ENCODE peak calls at places on chromosome 4, in six cellular contexts. O, C, U, B, Y and I are unnamed samples.

GRCh38 chr4:142534994-142535393 is 311.1 kb downstream of the INPP4B start:
- DNase-seq in O (no peak), C (peak; percentile 74), U (no peak), B (no peak), Y (no peak), I (no peak)

GRCh38 chr4:71189471-71189870 is 149.3 kb upstream of the SLC4A4 start:
- DNase-seq in O (no peak), C (no peak), U (peak; percentile 53), B (no peak), Y (peak; percentile 12), I (no peak)

GRCh38 chr4:104494822-104495559 is at the start of gene CXXC4:
- DNase-seq in O (peak; percentile 94), C (peak; percentile 43), U (peak; percentile 47), B (no peak), Y (peak; percentile 51), I (peak; percentile 76)

GRCh38 chr4:163343604-163344146 is at the start of gene NPY5R:
- DNase-seq in O (peak; percentile 61), C (no peak), U (no peak), B (no peak), Y (peak; percentile 14), I (peak; percentile 58)

GRCh38 chr4:133802741-133803140 is 398.8 kb downstream of the PABPC4L start:
- DNase-seq in O (no peak), C (peak; percentile 2), U (peak; percentile 40), B (no peak), Y (no peak), I (no peak)

GRCh38 chr4:140095694-140096482 is 58.1 kb downstream of the MAML3 start:
- DNase-seq in O (no peak), C (peak; percentile 92), U (peak; percentile 95), B (peak; percentile 42), Y (no peak), I (no peak)

GRCh38 chr4:154741877-154742851 is 1.6 kb upstream of the LRAT start:
- DNase-seq in O (peak; percentile 89), C (no peak), U (peak; percentile 2), B (no peak), Y (no peak), I (peak; percentile 38)

GRCh38 chr4:168337550-168337940 is 19.0 kb upstream of the DDX60 start:
- DNase-seq in O (no peak), C (peak; percentile 43), U (peak; percentile 35), B (no peak), Y (no peak), I (no peak)

GRCh38 chr4:74161676-74162450 is 3.9 kb downstream of the MTHFD2L start:
- DNase-seq in O (peak; percentile 39), C (no peak), U (peak; percentile 44), B (no peak), Y (no peak), I (no peak)

GRCh38 chr4:2684486-2684885 is 71.7 kb downstream of the TNIP2 start:
- DNase-seq in O (no peak), C (no peak), U (no peak), B (no peak), Y (no peak), I (no peak)

DNA sequence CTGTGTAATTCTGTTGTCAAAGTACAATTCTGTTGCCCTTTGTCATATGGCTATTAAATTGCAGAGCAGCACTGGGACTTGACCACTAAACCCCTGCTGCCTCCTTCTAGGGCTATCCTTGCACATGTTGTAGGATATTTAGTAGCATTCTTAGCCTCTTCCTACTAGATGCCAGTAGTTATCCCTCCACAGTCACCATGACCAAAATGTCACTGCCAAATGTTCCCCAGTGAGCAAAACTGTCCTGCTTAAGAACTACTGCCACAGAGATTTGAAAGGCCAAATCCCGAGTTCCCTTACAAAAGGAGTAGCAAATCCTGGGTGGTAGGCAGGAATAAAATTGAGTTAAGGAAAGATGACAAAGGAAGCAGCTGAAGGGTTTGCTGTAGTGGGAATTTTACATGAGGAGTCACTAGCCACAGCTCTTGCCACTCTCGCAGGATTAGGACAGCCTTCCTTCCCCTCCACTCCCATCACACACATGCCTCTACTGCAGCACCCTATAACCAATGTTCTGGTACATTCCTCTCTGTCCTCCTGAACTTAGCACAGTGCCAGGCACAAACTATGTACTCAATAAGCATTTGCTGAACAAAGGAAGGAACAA is 8.4 kb downstream of the APBB2 start:
- DNase-seq in O (no peak), C (no peak), U (no peak), B (no peak), Y (no peak), I (no peak)
- TF ChIP-seq CTCF in O (no peak), C (no peak), U (no peak), B (no peak), Y (no peak), I (no peak)

GRCh38 chr4:42371306-42372063 is 25.8 kb upstream of the SHISA3 start:
- DNase-seq in O (peak; percentile 29), C (peak; percentile 67), U (peak; percentile 88), B (no peak), Y (no peak), I (no peak)
- TF ChIP-seq CTCF in O (peak; percentile 57), C (peak; percentile 64), U (peak; percentile 66), B (peak; percentile 29), Y (no peak), I (peak; percentile 54)

DNA sequence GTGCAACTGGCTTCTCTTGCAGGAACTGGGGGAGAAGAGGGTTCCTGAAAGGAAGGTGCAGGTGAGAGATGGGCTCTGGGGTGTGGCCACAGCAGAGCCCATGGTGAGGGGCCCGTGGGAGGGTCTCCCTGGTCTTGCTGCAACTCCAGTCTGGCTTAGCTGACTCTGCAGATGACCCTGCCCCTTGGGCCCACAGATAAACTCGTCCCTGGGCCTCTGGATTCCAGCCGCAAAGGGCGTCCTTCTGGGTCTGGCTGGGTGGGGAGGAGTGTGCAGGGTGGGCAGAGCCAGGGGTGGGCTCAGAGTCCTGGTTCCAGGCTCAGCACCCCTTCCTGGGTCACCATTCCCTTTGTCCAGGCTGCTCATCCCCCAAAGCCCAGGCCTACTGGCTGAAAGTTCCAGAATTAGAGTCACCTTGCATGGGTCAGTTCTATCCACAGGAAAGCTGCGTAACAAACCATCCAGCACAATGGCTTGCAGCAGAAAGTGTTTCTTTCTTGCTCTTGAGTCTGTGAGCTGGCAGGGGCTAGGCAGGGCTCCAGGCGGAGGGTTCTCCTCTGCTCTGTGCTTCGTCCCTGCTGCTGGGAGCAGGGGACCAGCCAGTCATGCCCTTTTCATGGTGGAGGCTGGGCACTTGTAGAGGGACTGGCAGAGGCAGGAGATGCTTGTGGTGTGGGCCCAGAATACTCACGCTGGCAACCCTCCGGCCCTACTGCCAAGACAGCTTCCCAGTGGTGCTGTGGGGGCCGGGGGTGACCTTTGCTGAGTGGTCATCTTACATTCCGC is 43.5 kb upstream of the ADRA2C start:
- DNase-seq in O (no peak), C (no peak), U (no peak), B (no peak), Y (no peak), I (no peak)
- TF ChIP-seq CTCF in O (no peak), C (no peak), U (no peak), B (no peak), Y (no peak), I (no peak)

GRCh38 chr4:77418333-77418732 is 187.3 kb upstream of the CXCL13 start:
- DNase-seq in O (no peak), C (peak; percentile 56), U (peak; percentile 20), B (no peak), Y (peak; percentile 8), I (no peak)
- TF ChIP-seq CTCF in O (peak; percentile 25), C (peak; percentile 57), U (no peak), B (no peak), Y (no peak), I (no peak)

DNA sequence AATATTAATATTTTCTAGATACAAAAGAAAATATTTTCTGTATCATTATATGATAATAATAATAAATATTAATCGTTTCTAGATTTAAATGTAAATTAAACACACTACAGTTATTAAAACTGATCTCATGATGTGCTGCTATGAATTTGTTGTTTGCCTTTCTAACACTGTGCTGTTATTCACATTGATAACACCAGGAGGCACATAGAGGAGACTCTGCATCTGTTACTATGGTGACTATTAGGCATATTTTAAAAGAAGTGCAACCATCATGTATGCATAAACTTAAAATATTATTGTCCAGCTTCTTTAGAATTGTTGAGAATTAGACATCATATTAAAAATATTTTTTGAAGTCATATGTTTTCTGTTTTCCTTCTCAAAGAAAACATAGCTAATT is 11.8 kb upstream of the PDGFC start:
- DNase-seq in O (no peak), C (peak; percentile 46), U (peak; percentile 53), B (no peak), Y (no peak), I (no peak)
- TF ChIP-seq CTCF in O (peak; percentile 36), C (peak; percentile 61), U (peak; percentile 64), B (no peak), Y (peak; percentile 22), I (peak; percentile 23)